ENCODE peak calls at places on chromosomes 4 and X, in five cellular contexts. F, L, P, C and I are unnamed samples.

GRCh38 chr4:125838239-125838601 is 523.5 kb downstream of the FAT4 start:
- DNase-seq in P (no peak), F (no peak), L (no peak), C (no peak), I (no peak)

GRCh38 chrX:25018682-25019081 is 2.9 kb upstream of the ARX start:
- DNase-seq in P (no peak), F (no peak), C (no peak), L (no peak), I (no peak)

GRCh38 chr4:3321295-3321889 is 28.6 kb downstream of the RGS12 start:
- DNase-seq in F (peak), C (peak), P (no peak), L (no peak), I (no peak)

GRCh38 chr4:84401669-84402068 is 97.4 kb downstream of the NKX6-1 start:
- DNase-seq in F (no peak), C (no peak), L (no peak), P (no peak), I (no peak)

GRCh38 chr4:138775485-138775884 is 240.1 kb upstream of the NOCT start:
- DNase-seq in C (no peak), P (no peak), L (no peak), F (no peak), I (no peak)

GRCh38 chrX:154987940-154988339 is 34.6 kb downstream of the F8 start:
- DNase-seq in P (no peak), F (no peak), L (no peak), C (no peak), I (no peak)

GRCh38 chr4:185592438-185592837 is 57.1 kb upstream of the PDLIM3 start:
- DNase-seq in F (no peak), P (no peak), C (no peak), L (no peak), I (no peak)

GRCh38 chr4:90943311-90943710 is 816.1 kb downstream of the CCSER1 start:
- DNase-seq in P (no peak), L (no peak), F (no peak), C (no peak), I (no peak)

GRCh38 chr4:158760866-158761265 is 8.0 kb upstream of the FNIP2 start:
- DNase-seq in P (no peak), L (no peak), F (no peak), C (no peak), I (no peak)

GRCh38 chr4:156970501-156971167 is 965 bp downstream of the PDGFC start:
- DNase-seq in F (peak), C (peak), L (no peak), P (no peak), I (peak)

GRCh38 chr4:150237110-150237852 is 159.0 kb downstream of the DCLK2 start:
- DNase-seq in F (no peak), C (peak), L (no peak), P (peak), I (no peak)

GRCh38 chr4:128570380-128570779 is 239.1 kb upstream of the JADE1 start:
- DNase-seq in L (no peak), C (peak), F (peak), P (no peak), I (no peak)

GRCh38 chr4:146916479-146917076 is 29.1 kb downstream of the TTC29 start:
- DNase-seq in C (peak), P (no peak), L (peak), F (no peak), I (no peak)

GRCh38 chr4:76894537-76894936 is 3.4 kb downstream of the SOWAHB start:
- DNase-seq in P (no peak), F (no peak), C (no peak), L (no peak), I (no peak)

GRCh38 chr4:125168531-125168930 is 146.2 kb upstream of the FAT4 start:
- DNase-seq in F (no peak), C (peak), P (no peak), L (no peak), I (no peak)

GRCh38 chr4:55865228-55865806 is 11.9 kb downstream of the EXOC1 start:
- DNase-seq in P (peak), C (peak), L (no peak), F (no peak), I (no peak)

GRCh38 chr4:101682946-101683345 is 107.6 kb upstream of the BANK1 start:
- DNase-seq in F (no peak), C (no peak), L (peak), P (no peak), I (no peak)

GRCh38 chrX:129905787-129906580 is at the start of gene UTP14A:
- DNase-seq in C (peak), P (peak), F (peak), L (peak), I (peak)

GRCh38 chrX:42219231-42219630 is 295.9 kb upstream of the CASK start:
- DNase-seq in P (no peak), F (no peak), L (no peak), C (no peak), I (no peak)

GRCh38 chr4:56727150-56727549 is 46.1 kb upstream of the HOPX start:
- DNase-seq in F (no peak), C (no peak), L (no peak), P (no peak), I (no peak)

GRCh38 chr4:71559957-71560541 is 221.2 kb downstream of the SLC4A4 start:
- DNase-seq in C (peak), P (peak), F (no peak), L (no peak), I (no peak)

GRCh38 chr4:128358231-128358902 is 70.8 kb upstream of the PGRMC2 start:
- DNase-seq in C (peak), P (peak), F (no peak), L (no peak), I (no peak)

GRCh38 chrX:131752493-131753198 is 208.8 kb downstream of the OR13H1 start:
- DNase-seq in L (no peak), C (no peak), F (no peak), P (no peak), I (no peak)